ENCODE peak calls at places on chromosomes 1 and 21, in ten cellular contexts. X is bronchial epithelial cell; C is esophagus squamous epithelium; Y is cardiac muscle cell; U is MM.1S; B is aorta; R is heart right ventricle; W is SJSA1; Z is naive thymus-derived CD4-positive, alpha-beta T cell; I is keratinocyte. L is an unnamed sample. For H3K36me3 and H3K27me3, the result is how much of the 10 kb centered on the place peaks cover.

GRCh38 chr1:58402444-58402843 is 144.1 kb downstream of the OMA1 start:
- DNase-seq in C (no peak), B (no peak), Y (peak), I (no peak), U (no peak), Z (no peak), R (no peak), X (no peak), W (peak), L (no peak)

GRCh38 chr1:18376661-18377060 is 104.1 kb upstream of the KLHDC7A start:
- DNase-seq in Z (no peak), B (no peak), X (no peak), W (no peak), I (no peak), R (no peak), Y (no peak), U (no peak), C (no peak), L (no peak)

GRCh38 chr1:156703741-156704140 is 1.6 kb downstream of the CRABP2 start:
- DNase-seq in R (no peak), B (no peak), W (no peak), Y (no peak), U (no peak), C (no peak), Z (no peak), I (no peak), X (no peak), L (peak)

GRCh38 chr1:212718499-212718898 is 18.9 kb upstream of the BATF3 start:
- DNase-seq in X (no peak), Z (no peak), I (no peak), W (peak), Y (peak), R (no peak), C (no peak), U (no peak), B (no peak), L (no peak)

GRCh38 chr1:168116327-168116799 is 20.4 kb downstream of the GPR161 start:
- DNase-seq in U (no peak), B (no peak), I (no peak), Z (no peak), C (no peak), W (no peak), X (peak), Y (no peak), R (no peak), L (no peak)

GRCh38 chr1:200737647-200738296 is 921 bp upstream of the CAMSAP2 start:
- DNase-seq in W (no peak), R (no peak), Z (no peak), U (no peak), I (no peak), X (no peak), Y (no peak), B (no peak), C (no peak), L (no peak)

GRCh38 chr1:77030401-77031100 is 163.3 kb downstream of the ST6GALNAC5 start:
- DNase-seq in Y (no peak), W (no peak), B (no peak), I (no peak), U (no peak), X (no peak), R (no peak), Z (no peak), C (no peak), L (no peak)

GRCh38 chr1:25799758-25800537 is at the start of gene SELENON:
- DNase-seq in X (no peak), R (peak), I (no peak), Z (no peak), U (no peak), W (peak), C (no peak), Y (peak), B (peak), L (peak)

GRCh38 chr21:18545908-18546307 is 142.3 kb upstream of the TMPRSS15 start:
- DNase-seq in I (no peak), B (no peak), Z (no peak), R (no peak), C (no peak), X (no peak), U (no peak), Y (no peak), W (no peak), L (no peak)

GRCh38 chr1:70090875-70091274 is 114.5 kb downstream of the LRRC40 start:
- DNase-seq in Z (no peak), I (peak), Y (peak), R (no peak), U (no peak), C (no peak), B (no peak), W (no peak), X (peak), L (no peak)

GRCh38 chr21:39348355-39349210 is at the start of gene HMGN1:
- DNase-seq in X (peak), I (no peak), Z (peak), C (peak), Y (peak), U (peak), R (peak), B (peak), W (peak), L (peak)

GRCh38 chr21:25170681-25171080 is 436.6 kb downstream of the MRPL39 start:
- DNase-seq in R (no peak), I (no peak), U (no peak), B (no peak), Y (no peak), C (no peak), W (no peak), Z (no peak), X (no peak), L (no peak)

DNA sequence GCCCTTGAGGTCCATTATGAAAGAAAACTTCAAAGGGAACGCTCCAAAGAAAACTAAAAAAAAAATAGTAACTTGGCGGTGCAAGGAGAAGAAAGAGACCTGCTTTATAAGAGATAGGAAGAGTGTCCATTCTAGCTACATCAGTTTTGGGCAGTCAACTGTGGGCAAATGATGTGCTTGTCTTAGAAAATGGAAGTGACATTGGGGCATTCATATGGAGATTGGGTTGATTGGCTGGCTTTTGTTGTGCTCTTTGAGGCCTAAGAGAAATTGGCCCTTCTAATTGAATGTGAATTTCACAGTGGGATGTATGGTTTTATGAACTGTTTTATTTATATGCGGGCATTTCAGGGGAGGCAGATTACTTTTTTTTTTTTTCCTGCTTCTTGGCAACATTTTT is 13.2 kb downstream of the PPP1R12B start:
- DNase-seq in C (no peak), W (no peak), B (no peak), Y (no peak), I (no peak), Z (no peak), X (no peak), U (no peak), R (no peak), L (peak)
- H3K4me3 ChIP-seq in C (no peak), W (no peak), B (no peak), Y (no peak), I (no peak), Z (no peak), X (no peak), U (no peak), R (no peak), L (no peak)

DNA sequence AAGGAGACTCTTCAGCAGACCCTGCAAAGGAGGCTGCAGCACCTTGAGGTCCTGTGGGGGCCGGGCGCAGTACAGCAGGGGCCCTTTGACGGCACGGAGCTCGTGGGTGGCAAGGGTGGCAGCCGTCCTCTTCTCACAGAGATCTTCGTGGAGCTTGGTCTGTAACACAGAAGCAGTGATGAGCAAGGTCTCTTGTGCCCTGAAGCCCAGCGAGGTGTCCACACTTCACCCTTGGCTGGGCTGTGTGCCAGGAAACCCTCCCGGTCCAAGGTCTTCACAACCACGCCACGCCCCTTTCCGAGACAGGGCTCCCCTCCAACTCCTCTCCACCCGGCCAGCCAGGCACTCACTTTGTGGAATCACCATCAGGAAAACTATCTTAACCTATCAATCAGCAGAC is 11.3 kb downstream of the LRRC47 start:
- DNase-seq in B (no peak), Z (no peak), C (no peak), W (no peak), Y (no peak), U (no peak), I (no peak), X (no peak), R (peak), L (peak)
- H3K36me3 ChIP-seq in B (under half), Z (half or more), C (under half), W (half or more), Y (half or more), U (under half), I (under half), X (under half), R (half or more), L (under half)

DNA sequence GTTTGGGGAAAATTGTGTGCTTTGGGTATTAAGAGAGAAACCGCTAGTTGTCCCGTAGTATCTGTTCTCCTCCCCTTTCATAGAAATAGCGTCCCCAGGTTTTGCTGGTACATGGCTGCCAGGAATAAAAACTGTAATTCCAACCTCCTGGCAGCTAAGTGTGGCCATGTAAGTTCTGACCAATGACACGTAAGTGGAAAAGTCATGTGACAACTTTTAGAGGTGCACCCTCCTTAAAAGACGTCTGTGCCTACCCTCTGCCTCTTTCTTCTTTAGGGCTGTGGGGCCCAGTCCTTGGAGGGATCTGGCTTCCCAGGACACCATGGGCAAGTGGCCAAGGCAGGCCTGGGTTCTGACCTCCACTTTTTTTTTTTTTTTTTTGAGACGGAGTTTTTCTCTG is 59.3 kb downstream of the UMODL1 start:
- DNase-seq in B (peak), I (no peak), Z (no peak), U (no peak), X (no peak), Y (no peak), C (no peak), R (no peak), W (no peak), L (no peak)
- H3K27me3 ChIP-seq in B (under half), I (under half), Z (under half), U (under half), X (under half), Y (under half), C (under half), R (under half), W (under half), L (under half)

GRCh38 chr1:12446593-12446992 is 171.4 kb downstream of the DHRS3 start:
- DNase-seq in Y (no peak), B (no peak), X (no peak), I (no peak), U (no peak), Z (no peak), W (no peak), R (no peak), C (no peak), L (no peak)

GRCh38 chr1:12447301-12447700 is 170.7 kb downstream of the DHRS3 start:
- DNase-seq in U (no peak), Y (peak), C (no peak), B (no peak), R (no peak), W (peak), Z (no peak), I (no peak), X (no peak), L (no peak)

GRCh38 chr1:12450090-12450764 is 167.8 kb downstream of the DHRS3 start:
- DNase-seq in C (no peak), Z (no peak), I (no peak), U (no peak), X (no peak), B (no peak), Y (no peak), W (no peak), R (no peak), L (no peak)

GRCh38 chr1:12447849-12448312 is 170.1 kb downstream of the DHRS3 start:
- DNase-seq in I (no peak), B (no peak), U (no peak), Y (peak), W (peak), Z (no peak), R (no peak), X (no peak), C (no peak), L (no peak)

GRCh38 chr1:12448746-12449177 is 169.2 kb downstream of the DHRS3 start:
- DNase-seq in C (no peak), I (no peak), Z (no peak), W (no peak), X (no peak), Y (peak), R (no peak), B (peak), U (peak), L (no peak)
- H3K4me3 ChIP-seq in C (no peak), I (no peak), Z (peak), W (no peak), X (no peak), Y (no peak), R (no peak), B (no peak), U (peak), L (no peak)

DNA sequence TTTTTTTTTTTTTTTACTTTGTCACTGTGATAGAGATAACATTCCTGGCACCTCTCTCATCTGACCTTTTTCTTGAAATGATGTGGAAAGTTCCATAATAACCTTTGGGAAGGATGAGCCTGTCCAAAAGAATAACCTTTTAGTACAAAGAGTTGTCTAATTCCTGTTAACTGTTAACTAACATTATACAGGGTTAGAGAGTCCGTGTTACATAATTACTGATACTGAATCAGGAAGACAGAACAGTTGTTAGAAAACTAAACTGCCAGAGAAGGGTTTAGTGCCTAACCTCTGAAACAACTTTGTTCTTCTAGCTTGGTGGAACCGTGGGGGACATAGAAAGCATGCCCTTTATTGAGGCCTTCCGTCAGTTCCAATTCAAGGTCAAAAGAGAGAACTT is 8.8 kb downstream of the CTPS1 start:
- DNase-seq in W (no peak), B (no peak), U (no peak), I (no peak), Y (no peak), R (no peak), Z (no peak), X (no peak), C (no peak), L (no peak)
- H3K36me3 ChIP-seq in W (half or more), B (under half), U (under half), I (half or more), Y (under half), R (half or more), Z (half or more), X (under half), C (under half), L (half or more)

GRCh38 chr1:22347854-22348760 is 103.5 kb upstream of the ZBTB40 start:
- DNase-seq in I (no peak), W (peak), R (no peak), Y (no peak), Z (no peak), X (peak), B (no peak), U (no peak), C (no peak), L (no peak)

GRCh38 chr1:22350171-22350961 is 101.3 kb upstream of the ZBTB40 start:
- DNase-seq in Y (no peak), B (no peak), C (no peak), W (no peak), Z (no peak), U (no peak), X (no peak), I (no peak), R (no peak), L (peak)

GRCh38 chr1:22350987-22351756 is 100.5 kb upstream of the ZBTB40 start:
- DNase-seq in Z (no peak), I (no peak), Y (no peak), W (no peak), R (no peak), B (no peak), X (no peak), U (no peak), C (no peak), L (no peak)

GRCh38 chr1:22351757-22352080 is 99.9 kb upstream of the ZBTB40 start:
- DNase-seq in Y (no peak), W (no peak), U (no peak), Z (no peak), R (no peak), I (no peak), X (no peak), C (no peak), B (no peak), L (no peak)

DNA sequence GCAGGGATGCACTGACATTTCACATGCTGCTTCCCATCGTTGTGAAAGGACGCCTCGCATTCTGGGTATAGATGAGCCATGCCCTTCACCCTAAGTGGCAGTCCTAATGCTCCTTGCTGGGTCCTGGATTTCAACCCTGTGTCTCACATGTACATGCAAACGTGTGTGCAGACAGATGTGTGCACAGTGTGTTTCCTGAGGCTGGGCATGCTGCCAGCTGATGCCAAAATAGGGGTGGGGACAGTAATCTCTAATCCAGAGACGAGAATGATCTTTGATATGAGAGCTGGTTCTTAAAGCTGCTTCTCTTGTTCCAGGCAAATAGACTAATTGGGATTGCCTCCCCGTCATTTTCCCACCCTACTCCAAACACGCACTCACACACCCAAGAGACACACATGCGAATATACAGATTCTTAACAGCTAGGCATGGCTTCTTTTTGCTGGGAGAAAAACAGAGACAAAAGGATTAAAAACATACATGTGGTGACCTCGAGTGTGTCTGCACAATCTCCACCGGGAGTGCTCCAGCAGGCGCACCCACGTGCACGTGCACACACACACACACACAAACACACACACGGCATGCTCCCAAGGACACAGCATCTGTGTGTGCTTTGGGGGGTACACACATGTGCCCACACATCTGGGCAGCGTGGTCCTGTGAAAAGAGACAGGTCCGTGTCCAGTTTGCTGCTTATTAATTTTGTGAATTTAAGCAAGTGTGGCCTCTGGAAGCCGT is 102.2 kb upstream of the ZBTB40 start:
- DNase-seq in C (no peak), X (no peak), Y (no peak), W (no peak), Z (no peak), I (no peak), R (no peak), U (no peak), B (no peak), L (no peak)
- H3K27me3 ChIP-seq in C (under half), X (under half), Y (half or more), W (under half), Z (under half), I (under half), R (half or more), U (half or more), B (under half), L (under half)

DNA sequence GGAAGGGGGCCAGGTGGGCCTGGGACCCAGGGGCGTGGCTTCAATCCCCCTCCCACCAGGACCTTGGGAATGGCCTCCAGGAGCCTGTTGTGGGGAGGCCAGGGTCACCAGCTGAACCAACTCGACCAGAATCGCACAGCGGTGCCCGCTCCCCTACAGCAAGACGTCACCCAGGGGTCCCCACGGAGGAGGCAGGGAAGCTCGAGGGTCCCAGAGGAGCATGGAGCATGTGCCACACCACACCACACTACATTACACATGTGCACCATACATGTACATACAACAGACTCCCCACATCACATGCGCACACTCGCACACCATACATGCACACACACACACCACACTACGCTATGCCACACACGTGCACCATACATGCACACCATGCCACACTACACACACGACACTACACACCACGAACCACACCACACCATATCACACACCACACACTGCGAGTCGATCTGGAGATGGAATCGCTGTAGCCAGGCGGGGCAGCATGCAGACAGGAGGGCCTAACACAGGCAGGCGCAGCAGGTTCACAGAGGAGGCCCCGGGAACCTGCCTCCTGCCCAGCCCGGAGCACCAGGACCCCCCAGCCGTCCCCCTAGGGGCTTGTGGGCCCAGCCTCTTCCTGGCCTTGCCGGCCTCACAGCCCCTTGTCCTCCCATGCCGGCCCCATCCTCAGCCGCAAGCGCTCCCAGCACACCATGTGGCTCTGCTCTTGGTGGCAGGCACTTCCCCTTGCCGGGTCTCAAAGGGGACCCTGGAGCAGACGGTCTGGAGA is 596 bp downstream of the ITGB2 start:
- DNase-seq in I (no peak), R (no peak), X (no peak), W (no peak), C (no peak), U (no peak), B (peak), Y (no peak), Z (no peak), L (no peak)
- H3K4me3 ChIP-seq in I (no peak), R (no peak), X (no peak), W (no peak), C (peak), U (no peak), B (no peak), Y (no peak), Z (peak), L (no peak)

DNA sequence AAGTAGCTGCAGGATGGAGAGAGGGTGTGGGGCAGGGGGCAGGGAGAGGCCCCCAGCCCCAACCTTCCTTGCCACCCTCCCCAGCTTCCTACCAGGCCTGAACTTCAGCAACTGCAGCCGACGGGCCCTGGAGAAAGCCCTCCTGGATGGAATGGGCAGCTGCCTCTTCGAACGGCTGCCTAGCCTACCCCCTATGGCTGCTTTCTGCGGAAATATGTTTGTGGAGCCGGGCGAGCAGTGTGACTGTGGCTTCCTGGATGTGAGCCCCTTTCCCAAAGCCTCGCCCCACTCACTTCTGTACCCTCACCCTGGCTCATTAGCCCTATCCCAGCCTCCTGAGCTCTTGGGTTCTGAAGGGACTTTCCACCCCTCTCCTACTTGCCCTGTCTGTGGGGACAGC is 6.0 kb downstream of the ADAM15 start:
- DNase-seq in Z (no peak), R (no peak), Y (no peak), I (no peak), X (no peak), W (no peak), C (no peak), B (no peak), U (no peak), L (no peak)
- H3K36me3 ChIP-seq in Z (under half), R (half or more), Y (under half), I (half or more), X (half or more), W (under half), C (under half), B (under half), U (under half), L (under half)